ENCODE peak calls at places on chromosomes 4 and X, in four cellular contexts. One of them, this sample, is unnamed.

GRCh38 chr4:23097251-23097650 is 404.5 kb downstream of the GBA3 start:
- DNase-seq in colonic mucosa: no peak
- DNase-seq in heart left ventricle: no peak
- DNase-seq in brain microvascular endothelial cell: peak; percentile 66
- DNase-seq in this sample: peak; percentile 13

GRCh38 chrX:41084044-41084359 is 1.2 kb upstream of the USP9X start:
- DNase-seq in colonic mucosa: no peak
- DNase-seq in heart left ventricle: no peak
- DNase-seq in brain microvascular endothelial cell: no peak
- DNase-seq in this sample: no peak

GRCh38 chr4:143357161-143357845 is 20.6 kb downstream of the GAB1 start:
- DNase-seq in colonic mucosa: no peak
- DNase-seq in heart left ventricle: no peak
- DNase-seq in brain microvascular endothelial cell: no peak
- DNase-seq in this sample: no peak

GRCh38 chr4:118398226-118399090 is 45.7 kb upstream of the PRSS12 start:
- DNase-seq in colonic mucosa: no peak
- DNase-seq in heart left ventricle: no peak
- DNase-seq in brain microvascular endothelial cell: no peak
- DNase-seq in this sample: no peak

GRCh38 chr4:114659386-114660008 is 60.9 kb downstream of the UGT8 start:
- DNase-seq in colonic mucosa: peak; percentile 75
- DNase-seq in heart left ventricle: peak; percentile 31
- DNase-seq in brain microvascular endothelial cell: peak; percentile 71
- DNase-seq in this sample: peak; percentile 63

GRCh38 chr4:11741190-11741652 is 312.5 kb upstream of the HS3ST1 start:
- DNase-seq in colonic mucosa: no peak
- DNase-seq in heart left ventricle: no peak
- DNase-seq in brain microvascular endothelial cell: no peak
- DNase-seq in this sample: no peak

GRCh38 chrX:49273181-49273727 is 3.7 kb downstream of the PPP1R3F start:
- DNase-seq in colonic mucosa: no peak
- DNase-seq in heart left ventricle: no peak
- DNase-seq in brain microvascular endothelial cell: no peak
- DNase-seq in this sample: no peak

GRCh38 chr4:59057804-59058203 is 1947.6 kb upstream of the IGFBP7 start:
- DNase-seq in colonic mucosa: no peak
- DNase-seq in heart left ventricle: no peak
- DNase-seq in brain microvascular endothelial cell: no peak
- DNase-seq in this sample: no peak

GRCh38 chrX:79443121-79443520 is 76.0 kb upstream of the ITM2A start:
- DNase-seq in colonic mucosa: no peak
- DNase-seq in heart left ventricle: no peak
- DNase-seq in brain microvascular endothelial cell: no peak
- DNase-seq in this sample: no peak

GRCh38 chr4:77699731-77700210 is 94.2 kb downstream of the CXCL13 start:
- DNase-seq in colonic mucosa: no peak
- DNase-seq in heart left ventricle: no peak
- DNase-seq in brain microvascular endothelial cell: peak; percentile 83
- DNase-seq in this sample: peak; percentile 1

GRCh38 chr4:52573551-52573950 is 85.5 kb downstream of the USP46 start:
- DNase-seq in colonic mucosa: no peak
- DNase-seq in heart left ventricle: peak; percentile 36
- DNase-seq in brain microvascular endothelial cell: no peak
- DNase-seq in this sample: no peak

GRCh38 chr4:7721984-7722551 is 217.6 kb downstream of the AFAP1 start:
- DNase-seq in colonic mucosa: no peak
- DNase-seq in heart left ventricle: no peak
- DNase-seq in brain microvascular endothelial cell: peak; percentile 9
- DNase-seq in this sample: peak; percentile 30

GRCh38 chr4:168585168-168586091 is 88.6 kb downstream of the PALLD start:
- DNase-seq in colonic mucosa: peak; percentile 82
- DNase-seq in heart left ventricle: peak; percentile 88
- DNase-seq in brain microvascular endothelial cell: peak; percentile 90
- DNase-seq in this sample: peak; percentile 64

GRCh38 chr4:156677136-156677535 is 294.5 kb downstream of the PDGFC start:
- DNase-seq in colonic mucosa: peak; percentile 28
- DNase-seq in heart left ventricle: no peak
- DNase-seq in brain microvascular endothelial cell: peak; percentile 42
- DNase-seq in this sample: peak; percentile 42

GRCh38 chr4:96483308-96484030 is 643.6 kb downstream of the PDHA2 start:
- DNase-seq in colonic mucosa: no peak
- DNase-seq in heart left ventricle: no peak
- DNase-seq in brain microvascular endothelial cell: no peak
- DNase-seq in this sample: no peak

GRCh38 chr4:95304898-95305297 is 243.9 kb downstream of the UNC5C start:
- DNase-seq in colonic mucosa: no peak
- DNase-seq in heart left ventricle: peak; percentile 29
- DNase-seq in brain microvascular endothelial cell: peak; percentile 35
- DNase-seq in this sample: peak; percentile 6

GRCh38 chr4:41998019-41998418 is 7.7 kb downstream of the SLC30A9 start:
- DNase-seq in colonic mucosa: no peak
- DNase-seq in heart left ventricle: no peak
- DNase-seq in brain microvascular endothelial cell: no peak
- DNase-seq in this sample: no peak

GRCh38 chr4:2352729-2353221 is 65.7 kb downstream of the ZFYVE28 start:
- DNase-seq in colonic mucosa: no peak
- DNase-seq in heart left ventricle: no peak
- DNase-seq in brain microvascular endothelial cell: no peak
- DNase-seq in this sample: no peak

GRCh38 chr4:2408401-2408958 is 10.0 kb downstream of the ZFYVE28 start:
- DNase-seq in colonic mucosa: peak; percentile 63
- DNase-seq in heart left ventricle: no peak
- DNase-seq in brain microvascular endothelial cell: no peak
- DNase-seq in this sample: no peak

GRCh38 chrX:1778817-1779216 is 164.0 kb downstream of the ASMT start:
- DNase-seq in colonic mucosa: no peak
- DNase-seq in heart left ventricle: no peak
- DNase-seq in brain microvascular endothelial cell: no peak
- DNase-seq in this sample: no peak

GRCh38 chr4:98794565-98795205 is 134.2 kb downstream of the EIF4E start:
- DNase-seq in colonic mucosa: no peak
- DNase-seq in heart left ventricle: no peak
- DNase-seq in brain microvascular endothelial cell: peak; percentile 75
- DNase-seq in this sample: no peak

GRCh38 chrX:55056820-55057690 is 17.8 kb upstream of the PAGE2B start:
- DNase-seq in colonic mucosa: no peak
- DNase-seq in heart left ventricle: no peak
- DNase-seq in brain microvascular endothelial cell: peak; percentile 79
- DNase-seq in this sample: no peak

GRCh38 chrX:120753413-120754251 is 122.0 kb downstream of the CT47B1 start:
- DNase-seq in colonic mucosa: no peak
- DNase-seq in heart left ventricle: no peak
- DNase-seq in brain microvascular endothelial cell: no peak
- DNase-seq in this sample: no peak

GRCh38 chrX:123436512-123436911 is 252.4 kb downstream of the GRIA3 start:
- DNase-seq in colonic mucosa: no peak
- DNase-seq in heart left ventricle: no peak
- DNase-seq in brain microvascular endothelial cell: no peak
- DNase-seq in this sample: no peak

GRCh38 chr4:153283260-153283659 is 61.2 kb upstream of the MND1 start:
- DNase-seq in colonic mucosa: no peak
- DNase-seq in heart left ventricle: no peak
- DNase-seq in brain microvascular endothelial cell: no peak
- DNase-seq in this sample: no peak

GRCh38 chr4:74023709-74024108 is 14.8 kb downstream of the CXCL3 start:
- DNase-seq in colonic mucosa: peak; percentile 66
- DNase-seq in heart left ventricle: no peak
- DNase-seq in brain microvascular endothelial cell: no peak
- DNase-seq in this sample: peak; percentile 54

GRCh38 chrX:39000802-39001201 is 199.5 kb downstream of the MID1IP1 start:
- DNase-seq in colonic mucosa: no peak
- DNase-seq in heart left ventricle: no peak
- DNase-seq in brain microvascular endothelial cell: no peak
- DNase-seq in this sample: no peak

GRCh38 chrX:139120760-139121159 is 409.2 kb upstream of the FGF13 start:
- DNase-seq in colonic mucosa: no peak
- DNase-seq in heart left ventricle: no peak
- DNase-seq in brain microvascular endothelial cell: no peak
- DNase-seq in this sample: no peak

GRCh38 chr4:114386637-114387233 is 211.9 kb upstream of the UGT8 start:
- DNase-seq in colonic mucosa: no peak
- DNase-seq in heart left ventricle: no peak
- DNase-seq in brain microvascular endothelial cell: peak; percentile 39
- DNase-seq in this sample: peak; percentile 7

GRCh38 chrX:16711219-16712115 is 1.0 kb downstream of the CTPS2 start:
- DNase-seq in colonic mucosa: no peak
- DNase-seq in heart left ventricle: peak; percentile 36
- DNase-seq in brain microvascular endothelial cell: no peak
- DNase-seq in this sample: no peak

DNA sequence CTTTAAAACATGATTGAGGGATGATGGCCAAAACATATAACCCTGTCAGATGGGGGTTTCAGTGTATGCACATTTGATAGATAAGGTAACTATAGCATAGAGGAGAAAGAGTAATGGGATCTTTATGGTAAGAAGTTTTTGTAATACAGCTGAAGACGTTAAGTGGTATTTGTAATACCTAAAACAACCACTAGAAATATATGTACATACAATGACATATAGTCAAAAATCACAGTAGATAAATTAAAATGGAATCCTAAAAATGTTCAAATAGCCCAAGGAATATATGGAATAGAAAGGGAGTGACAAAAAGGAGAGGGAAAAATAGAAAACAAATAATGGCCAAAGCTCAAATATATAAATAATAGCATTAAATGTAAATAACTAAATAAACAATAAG is 371.3 kb upstream of the FSTL5 start:
- DNase-seq in colonic mucosa: no peak
- DNase-seq in heart left ventricle: no peak
- DNase-seq in brain microvascular endothelial cell: no peak
- DNase-seq in this sample: no peak
- TF ChIP-seq CTCF in colonic mucosa: no peak
- TF ChIP-seq CTCF in heart left ventricle: no peak
- TF ChIP-seq CTCF in brain microvascular endothelial cell: no peak
- TF ChIP-seq CTCF in this sample: no peak

DNA sequence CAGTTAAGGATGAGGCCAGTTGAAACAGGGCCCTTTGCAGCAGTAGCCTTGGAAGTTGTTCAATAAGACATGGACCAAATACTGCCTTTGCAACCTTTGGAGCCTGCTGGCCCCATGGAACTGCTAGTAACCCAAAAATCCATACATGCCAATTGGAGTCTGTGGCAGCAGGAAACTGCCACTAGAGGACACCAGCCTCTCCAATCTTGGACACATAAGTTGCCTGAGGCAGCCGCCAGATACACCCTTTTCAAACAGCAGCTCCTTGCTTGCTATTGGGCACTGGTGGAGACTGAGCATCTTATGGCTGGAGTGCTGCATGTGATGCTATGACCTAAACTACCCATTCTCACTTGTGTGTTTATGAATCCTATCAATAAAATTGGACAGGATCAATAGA is 14.8 kb upstream of the LAP3 start:
- DNase-seq in colonic mucosa: no peak
- DNase-seq in heart left ventricle: no peak
- DNase-seq in brain microvascular endothelial cell: no peak
- DNase-seq in this sample: no peak
- TF ChIP-seq CTCF in colonic mucosa: no peak
- TF ChIP-seq CTCF in heart left ventricle: no peak
- TF ChIP-seq CTCF in brain microvascular endothelial cell: peak; percentile 29
- TF ChIP-seq CTCF in this sample: no peak

DNA sequence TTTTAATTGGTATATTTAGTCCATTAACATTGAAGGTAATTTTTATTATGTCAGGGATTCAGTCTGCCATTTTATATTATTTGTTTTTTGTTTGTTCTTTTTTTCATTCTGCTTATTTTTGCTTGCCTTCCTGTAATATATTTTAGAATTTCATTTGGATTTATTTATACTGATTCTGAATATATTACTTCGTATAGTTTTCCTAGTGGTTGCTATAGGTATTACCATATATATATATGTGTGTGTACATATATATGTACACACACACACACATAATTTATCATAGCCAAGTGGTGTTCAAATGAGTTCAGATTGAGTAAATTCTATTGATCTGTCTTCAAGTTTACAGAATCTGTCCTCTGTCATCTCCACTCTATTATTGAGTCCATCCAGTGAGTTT is 11.2 kb downstream of the CITED1 start:
- DNase-seq in colonic mucosa: no peak
- DNase-seq in heart left ventricle: no peak
- DNase-seq in brain microvascular endothelial cell: no peak
- DNase-seq in this sample: no peak
- TF ChIP-seq CTCF in colonic mucosa: no peak
- TF ChIP-seq CTCF in heart left ventricle: no peak
- TF ChIP-seq CTCF in brain microvascular endothelial cell: no peak
- TF ChIP-seq CTCF in this sample: no peak

GRCh38 chrX:71546879-71547278 is 14.0 kb downstream of the OGT start:
- DNase-seq in colonic mucosa: no peak
- DNase-seq in heart left ventricle: no peak
- DNase-seq in brain microvascular endothelial cell: no peak
- DNase-seq in this sample: no peak

GRCh38 chrX:71543316-71543715 is 10.4 kb downstream of the OGT start:
- DNase-seq in colonic mucosa: no peak
- DNase-seq in heart left ventricle: no peak
- DNase-seq in brain microvascular endothelial cell: peak; percentile 28
- DNase-seq in this sample: no peak

GRCh38 chrX:71550578-71550977 is 17.7 kb downstream of the OGT start:
- DNase-seq in colonic mucosa: no peak
- DNase-seq in heart left ventricle: no peak
- DNase-seq in brain microvascular endothelial cell: no peak
- DNase-seq in this sample: no peak

GRCh38 chrX:71545364-71545763 is 12.5 kb downstream of the OGT start:
- DNase-seq in colonic mucosa: no peak
- DNase-seq in heart left ventricle: no peak
- DNase-seq in brain microvascular endothelial cell: no peak
- DNase-seq in this sample: no peak

DNA sequence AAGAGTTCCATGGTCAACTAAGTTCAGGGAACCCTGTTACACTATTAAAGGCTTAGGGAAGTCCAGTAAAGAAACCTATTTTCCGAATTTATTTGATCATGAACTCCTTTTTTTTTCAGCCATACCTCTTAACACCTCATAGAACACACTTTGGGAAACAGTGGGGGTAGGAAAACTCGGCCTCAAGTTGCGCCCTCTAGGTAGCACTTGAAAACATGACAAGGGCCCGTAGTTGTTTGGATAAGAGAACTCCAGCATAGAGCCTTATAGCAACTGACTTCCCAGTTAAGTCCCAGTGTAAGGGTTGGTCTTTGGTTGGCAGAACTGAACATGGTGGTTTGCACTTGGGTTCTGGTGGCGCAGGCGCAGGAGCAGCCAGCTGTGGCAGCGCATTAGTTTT is 14.4 kb downstream of the OGT start:
- DNase-seq in colonic mucosa: no peak
- DNase-seq in heart left ventricle: no peak
- DNase-seq in brain microvascular endothelial cell: no peak
- DNase-seq in this sample: no peak
- TF ChIP-seq CTCF in colonic mucosa: no peak
- TF ChIP-seq CTCF in heart left ventricle: no peak
- TF ChIP-seq CTCF in brain microvascular endothelial cell: no peak
- TF ChIP-seq CTCF in this sample: no peak

GRCh38 chrX:115952417-115953092 is 218.0 kb upstream of the AGTR2 start:
- DNase-seq in colonic mucosa: no peak
- DNase-seq in heart left ventricle: no peak
- DNase-seq in brain microvascular endothelial cell: no peak
- DNase-seq in this sample: no peak
- TF ChIP-seq CTCF in colonic mucosa: no peak
- TF ChIP-seq CTCF in heart left ventricle: no peak
- TF ChIP-seq CTCF in brain microvascular endothelial cell: no peak
- TF ChIP-seq CTCF in this sample: no peak